ENCODE peak calls at places on chromosomes 7 and 10, in four cellular contexts. X is HEK293T, C is HepG2, E is K562. W is an unnamed sample.

GRCh38 chr10:44245601-44245938 is 139.3 kb downstream of the CXCL12 start:
- DNase-seq in C (peak), X (no peak), E (no peak), W (no peak)

GRCh38 chr10:110077436-110078120 is 69.8 kb downstream of the ADD3 start:
- DNase-seq in C (peak), X (no peak), E (no peak), W (no peak)

GRCh38 chr10:112335104-112335840 is 38.6 kb upstream of the ACSL5 start:
- DNase-seq in C (no peak), E (no peak), X (no peak), W (no peak)

GRCh38 chr7:49022448-49022847 is 98.1 kb downstream of the CDC14C start:
- DNase-seq in E (no peak), C (no peak), X (no peak), W (no peak)

GRCh38 chr7:115340828-115341227 is 418.9 kb downstream of the MDFIC start:
- DNase-seq in C (no peak), E (no peak), X (no peak), W (no peak)

GRCh38 chr10:49448924-49449323 is 53.0 kb upstream of the DRGX start:
- DNase-seq in C (no peak), E (no peak), X (no peak), W (no peak)

GRCh38 chr7:123608991-123609882 is 7.6 kb downstream of the ASB15 start:
- DNase-seq in X (no peak), C (no peak), E (no peak), W (no peak)

GRCh38 chr7:20217193-20217948 is at the start of gene MACC1:
- DNase-seq in E (peak), C (no peak), X (no peak), W (peak)

GRCh38 chr7:31875424-31875823 is 188.4 kb downstream of the PPP1R17 start:
- DNase-seq in E (no peak), X (no peak), C (no peak), W (no peak)

GRCh38 chr7:94907420-94908203 is at the start of gene PPP1R9A:
- DNase-seq in E (no peak), C (peak), X (peak), W (no peak)

GRCh38 chr7:143321242-143321641 is 5.3 kb downstream of the CLCN1 start:
- DNase-seq in E (no peak), C (no peak), X (no peak), W (no peak)

GRCh38 chr10:72831696-72832355 is 61.7 kb upstream of the OIT3 start:
- DNase-seq in X (no peak), C (no peak), E (no peak), W (no peak)

GRCh38 chr10:74077416-74077815 is 73.2 kb downstream of the AP3M1 start:
- DNase-seq in C (no peak), E (no peak), X (no peak), W (no peak)

GRCh38 chr7:108001759-108002725 is 919 bp downstream of the LAMB1 start:
- DNase-seq in C (no peak), E (no peak), X (no peak), W (no peak)

GRCh38 chr7:876077-876971 is at the start of gene GET4:
- DNase-seq in X (peak), E (peak), C (peak), W (peak)

GRCh38 chr7:879093-879492 is 2.7 kb downstream of the GET4 start:
- DNase-seq in E (no peak), X (no peak), C (no peak), W (no peak)

GRCh38 chr7:875476-876076 is 778 bp upstream of the GET4 start:
- DNase-seq in E (no peak), X (no peak), C (no peak), W (no peak)

GRCh38 chr7:876972-877311 is 588 bp downstream of the GET4 start:
- DNase-seq in E (no peak), X (no peak), C (no peak), W (no peak)

GRCh38 chr7:877312-878232 is 1.2 kb downstream of the GET4 start:
- DNase-seq in X (no peak), C (peak), E (peak), W (no peak)
- TF ChIP-seq FOXK2 in X (no peak), C (no peak), E (no peak), W (no peak)

DNA sequence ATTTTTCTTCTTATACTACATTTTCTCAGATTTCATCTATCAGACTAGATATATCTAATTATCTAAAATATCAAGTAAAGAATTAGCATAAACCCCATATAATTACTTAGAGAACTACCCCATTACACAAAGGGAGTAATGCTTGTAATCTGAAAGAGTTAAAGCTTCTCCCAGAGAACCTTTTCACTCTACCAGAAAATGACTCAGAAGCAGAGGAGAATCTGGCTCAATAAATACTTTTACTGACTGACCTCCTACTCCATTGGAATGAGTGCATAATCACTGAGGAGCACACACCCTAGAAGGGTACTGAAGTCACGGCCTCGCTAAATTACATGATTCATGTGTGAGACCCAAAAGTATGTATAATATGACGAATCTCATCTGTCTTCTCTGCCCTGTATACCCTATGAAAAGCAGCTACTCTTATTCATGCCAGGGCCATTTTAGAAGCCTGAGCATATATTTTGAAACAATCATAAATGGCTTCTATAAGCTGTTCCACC is 32.8 kb downstream of the DNMBP start:
- DNase-seq in X (no peak), E (no peak), C (no peak), W (no peak)
- TF ChIP-seq FOXK2 in X (no peak), E (no peak), C (no peak), W (no peak)

GRCh38 chr7:30564243-30564892 is 30.3 kb upstream of the GARS1 start:
- DNase-seq in X (peak), E (peak), C (peak), W (peak)

GRCh38 chr7:30562909-30563308 is 31.8 kb upstream of the GARS1 start:
- DNase-seq in C (no peak), E (no peak), X (no peak), W (no peak)

GRCh38 chr7:30563326-30563942 is 31.2 kb upstream of the GARS1 start:
- DNase-seq in X (no peak), C (no peak), E (no peak), W (no peak)

GRCh38 chr7:30561389-30561788 is 33.3 kb upstream of the GARS1 start:
- DNase-seq in C (no peak), X (no peak), E (no peak), W (no peak)

GRCh38 chr7:30562498-30562897 is 32.2 kb upstream of the GARS1 start:
- DNase-seq in X (no peak), C (no peak), E (no peak), W (no peak)
- TF ChIP-seq FOXK2 in X (no peak), C (no peak), E (no peak), W (no peak)

DNA sequence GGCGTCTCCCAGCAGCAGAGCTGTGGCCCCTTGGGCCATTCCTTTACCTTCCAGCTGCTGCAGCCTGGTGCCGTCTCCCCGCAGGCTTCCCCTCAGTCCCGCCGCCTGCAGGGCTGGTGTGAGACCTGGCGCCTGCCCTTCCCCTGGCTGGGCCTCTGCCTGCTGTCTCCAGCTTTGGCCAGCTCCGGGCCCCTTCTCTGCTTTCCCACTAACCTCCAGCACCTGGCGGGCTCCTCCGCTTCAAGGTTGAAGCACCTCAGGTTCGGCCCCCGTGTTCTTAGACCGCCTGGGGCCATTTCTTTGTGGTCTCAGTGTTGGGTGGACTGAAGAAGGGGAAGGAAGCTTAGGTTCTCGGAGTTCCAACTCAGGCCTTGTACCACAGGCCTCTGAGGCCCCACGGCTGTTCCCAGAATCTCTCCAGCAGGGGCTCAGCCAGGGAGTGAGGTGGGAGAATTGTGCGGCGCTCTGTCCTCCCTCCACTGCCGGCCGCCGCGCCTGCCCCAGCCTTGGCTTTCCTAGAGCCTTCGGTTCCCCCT is 30.4 kb downstream of the GBX1 start:
- DNase-seq in X (peak), E (no peak), C (no peak), W (no peak)
- TF ChIP-seq FOXK2 in X (no peak), E (no peak), C (no peak), W (no peak)

GRCh38 chr10:78976825-78977760 is 91.7 kb upstream of the ZMIZ1 start:
- DNase-seq in E (no peak), C (peak), X (no peak), W (no peak)

GRCh38 chr10:78979938-78980337 is 88.8 kb upstream of the ZMIZ1 start:
- DNase-seq in E (no peak), C (no peak), X (no peak), W (no peak)

GRCh38 chr10:78980354-78980753 is 88.4 kb upstream of the ZMIZ1 start:
- DNase-seq in E (no peak), C (no peak), X (no peak), W (no peak)

GRCh38 chr10:78980815-78981214 is 88.0 kb upstream of the ZMIZ1 start:
- DNase-seq in C (no peak), E (no peak), X (no peak), W (no peak)

GRCh38 chr10:78977761-78978305 is 90.9 kb upstream of the ZMIZ1 start:
- DNase-seq in C (peak), E (no peak), X (no peak), W (no peak)
- TF ChIP-seq FOXK2 in C (no peak), E (no peak), X (no peak), W (no peak)

DNA sequence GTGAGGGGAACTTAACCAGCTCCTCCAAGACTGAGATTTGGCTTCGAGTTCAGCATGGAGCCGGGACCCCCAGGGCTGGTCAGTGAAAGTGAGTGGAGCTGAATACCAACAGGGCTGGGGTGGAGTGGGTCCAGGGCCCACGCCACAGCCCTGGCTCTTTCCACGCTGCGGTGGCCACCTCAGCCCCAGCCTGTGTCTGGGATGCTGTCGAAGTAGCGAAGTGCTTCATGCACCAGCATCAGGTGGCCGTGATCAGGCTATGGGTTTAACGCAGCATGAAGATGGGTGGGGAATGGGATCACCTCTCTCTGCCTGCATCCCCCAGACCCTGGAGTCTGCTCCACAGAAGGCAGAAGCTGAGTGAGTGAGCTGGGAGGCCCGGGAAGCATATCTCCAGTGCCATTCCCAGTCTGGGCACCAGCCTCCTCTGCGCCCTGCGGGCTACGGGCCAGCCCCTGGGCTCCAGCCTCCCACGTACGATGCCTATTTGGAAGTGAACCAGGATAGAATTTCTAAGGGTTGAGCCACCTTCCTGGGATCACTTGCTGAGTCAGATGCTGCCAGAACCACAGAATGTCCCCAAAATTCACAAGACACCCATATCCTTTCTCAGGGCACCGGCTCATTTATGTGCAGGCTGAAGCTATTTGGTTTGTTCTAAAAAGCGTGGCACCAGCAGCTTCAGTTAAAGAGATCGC is 131.1 kb upstream of the CHST15 start:
- DNase-seq in X (no peak), C (no peak), E (no peak), W (no peak)
- TF ChIP-seq FOXK2 in X (no peak), C (no peak), E (no peak), W (no peak)

GRCh38 chr7:44201813-44202212 is 1.0 kb downstream of the YKT6 start:
- DNase-seq in E (no peak), X (no peak), C (no peak), W (no peak)
- TF ChIP-seq FOXK2 in E (no peak), X (no peak), C (no peak), W (no peak)

DNA sequence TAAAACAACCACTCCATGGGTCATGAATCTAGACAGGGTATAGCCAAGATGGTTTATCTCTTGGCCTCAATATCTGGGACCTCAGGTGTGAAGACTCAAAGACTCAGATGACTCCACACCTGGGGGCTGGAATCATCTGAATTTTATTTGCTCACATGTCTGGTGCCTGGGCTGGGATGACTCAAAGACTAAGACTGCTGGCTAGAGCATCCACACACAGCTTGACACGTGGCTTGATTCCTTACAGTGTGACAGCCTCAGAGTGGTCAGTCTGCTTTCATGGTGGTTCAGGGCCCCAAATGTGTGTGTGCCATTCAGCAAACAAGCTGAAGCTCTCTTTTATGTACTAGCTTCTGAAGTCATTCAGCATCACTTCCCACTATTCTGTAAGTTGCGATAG is 333.7 kb downstream of the RNLS start:
- DNase-seq in C (no peak), E (no peak), X (no peak), W (no peak)
- TF ChIP-seq FOXK2 in C (no peak), E (no peak), X (no peak), W (no peak)

DNA sequence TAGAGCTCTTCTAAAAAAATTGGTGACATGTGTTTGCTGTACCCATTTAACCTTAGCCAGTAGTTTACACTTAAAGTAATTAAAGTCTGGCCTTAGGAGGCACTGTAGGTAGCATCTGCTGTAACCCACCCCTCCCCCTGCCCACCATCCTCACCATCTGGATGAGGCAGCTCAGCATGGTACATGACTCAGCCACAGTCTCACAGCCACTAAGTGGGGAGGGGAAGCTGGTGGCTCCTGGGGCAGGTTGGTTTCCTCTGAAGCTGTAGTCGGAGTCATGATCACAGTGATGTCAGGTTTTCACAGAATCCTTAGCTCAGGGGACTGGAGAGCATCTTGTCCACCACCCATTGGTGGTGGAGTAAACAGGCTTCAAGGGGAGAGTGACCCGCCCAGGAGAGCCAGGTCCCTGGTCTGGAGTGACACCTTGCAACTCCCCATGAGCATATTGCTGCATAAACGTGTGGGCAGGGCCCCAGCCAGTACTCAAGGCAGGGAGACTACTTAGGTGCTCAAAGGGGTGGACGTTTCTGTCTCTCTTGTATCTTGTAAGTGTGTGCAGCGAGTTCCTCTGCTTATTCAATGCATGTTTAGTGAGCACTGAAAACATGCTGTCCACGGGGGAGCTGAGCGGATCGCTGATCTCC is 125.9 kb downstream of the GRK5 start:
- DNase-seq in E (no peak), C (no peak), X (no peak), W (no peak)
- TF ChIP-seq FOXK2 in E (no peak), C (no peak), X (no peak), W (no peak)